ENCODE peak calls at places on chromosomes 3 and 15, in four cellular contexts. Z is neural progenitor cell, K is neuronal stem cell, F is astrocyte. M is an unnamed sample.

GRCh38 chr15:101014921-101015841 is 96.0 kb downstream of the LRRK1 start:
- DNase-seq in Z (peak; percentile 81), K (peak; percentile 73), F (peak; percentile 32), M (peak; percentile 91)

GRCh38 chr15:78040653-78041244 is 36.8 kb downstream of the TBC1D2B start:
- DNase-seq in F (no peak), Z (no peak), K (no peak), M (no peak)

GRCh38 chr15:98451268-98451667 is 197.1 kb upstream of the IGF1R start:
- DNase-seq in Z (no peak), F (no peak), K (no peak), M (peak; percentile 37)

GRCh38 chr3:197027151-197027895 is 2.3 kb downstream of the MELTF start:
- DNase-seq in F (peak; percentile 54), Z (no peak), K (no peak), M (no peak)

GRCh38 chr3:191740712-191741111 is 279.7 kb downstream of the PYDC2 start:
- DNase-seq in F (no peak), Z (no peak), K (no peak), M (no peak)

GRCh38 chr3:61358364-61358763 is 107.1 kb upstream of the FHIT start:
- DNase-seq in K (no peak), F (no peak), Z (no peak), M (no peak)

GRCh38 chr15:44246521-44247268 is 41.8 kb upstream of the GOLM2 start:
- DNase-seq in Z (no peak), K (no peak), F (no peak), M (no peak)

GRCh38 chr3:194369522-194370279 is at the start of gene LRRC15:
- DNase-seq in Z (peak; percentile 84), K (peak; percentile 41), F (peak; percentile 63), M (peak; percentile 56)

GRCh38 chr3:121970047-121970446 is 52.0 kb downstream of the ILDR1 start:
- DNase-seq in K (no peak), F (peak; percentile 52), Z (no peak), M (no peak)

GRCh38 chr3:58092516-58092915 is 84.3 kb downstream of the FLNB start:
- DNase-seq in Z (no peak), K (no peak), F (no peak), M (no peak)

GRCh38 chr15:35506272-35506870 is 39.6 kb downstream of the DPH6 start:
- DNase-seq in F (no peak), Z (peak; percentile 20), K (peak; percentile 1), M (peak; percentile 10)

GRCh38 chr3:64653101-64653500 is 34.7 kb downstream of the ADAMTS9 start:
- DNase-seq in K (no peak), F (no peak), Z (no peak), M (no peak)

GRCh38 chr15:36798789-36799188 is 219.4 kb downstream of the CDIN1 start:
- DNase-seq in Z (no peak), K (no peak), F (peak; percentile 22), M (no peak)

GRCh38 chr15:52020253-52021085 is 1.4 kb downstream of the MAPK6 start:
- DNase-seq in F (no peak), K (no peak), Z (no peak), M (no peak)

DNA sequence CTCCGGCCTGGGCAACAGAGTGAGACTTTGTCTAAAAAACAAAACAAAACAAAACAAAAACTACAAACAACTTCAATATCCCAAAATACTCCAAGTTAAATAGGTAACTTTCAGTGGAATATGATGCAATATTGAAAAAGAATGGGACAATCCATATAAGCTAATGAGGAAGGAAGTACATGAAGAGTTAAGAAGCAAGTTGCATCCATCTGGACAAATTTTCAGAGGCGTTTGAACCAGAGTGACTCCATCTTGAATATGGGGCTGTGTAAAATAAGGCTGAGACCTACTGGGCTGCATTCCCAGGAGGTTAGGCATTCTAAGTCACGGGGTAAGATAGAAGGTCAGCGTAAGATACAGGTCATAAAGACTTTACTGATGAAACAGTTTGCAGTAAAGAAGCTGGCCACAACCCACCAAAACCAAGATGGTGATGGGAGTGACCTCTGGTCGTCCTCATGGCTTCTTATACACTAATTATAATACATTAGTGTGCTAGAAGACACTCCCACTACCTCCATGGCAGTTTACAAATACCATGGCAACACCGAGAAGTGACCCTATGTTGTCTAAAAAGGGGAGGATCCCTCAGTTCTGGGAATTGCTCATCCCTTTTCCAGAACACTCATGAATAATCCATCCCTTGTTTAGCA is 58.1 kb upstream of the LCTL start:
- DNase-seq in K (no peak), Z (no peak), F (no peak), M (no peak)
- H2AFZ ChIP-seq in K (peak overlapping the region; percentile 26), Z (no peak overlapping the region), F (no peak overlapping the region), M (no peak overlapping the region)

DNA sequence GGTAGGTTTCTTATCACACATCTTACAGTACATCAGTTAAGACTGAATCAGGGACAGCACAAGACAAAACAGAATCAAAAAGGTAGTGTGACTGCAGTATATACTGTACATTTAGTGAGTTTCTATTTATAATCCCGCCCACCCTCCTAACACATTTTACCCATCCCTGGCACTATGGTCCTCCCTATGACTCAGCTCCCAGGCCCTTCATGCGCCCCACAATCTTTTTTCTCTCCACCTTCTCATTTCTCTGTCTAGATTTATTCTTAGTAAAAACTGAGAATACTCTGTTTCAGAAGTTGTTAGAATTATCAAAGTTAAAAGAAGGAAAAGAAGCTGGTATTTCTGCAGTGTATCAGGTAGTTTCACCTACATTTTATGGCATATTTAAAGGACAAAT is 427.3 kb downstream of the CNTN4 start:
- DNase-seq in Z (no peak), K (no peak), F (no peak), M (no peak)
- H2AFZ ChIP-seq in Z (no peak overlapping the region), K (no peak overlapping the region), F (no peak overlapping the region), M (no peak overlapping the region)

DNA sequence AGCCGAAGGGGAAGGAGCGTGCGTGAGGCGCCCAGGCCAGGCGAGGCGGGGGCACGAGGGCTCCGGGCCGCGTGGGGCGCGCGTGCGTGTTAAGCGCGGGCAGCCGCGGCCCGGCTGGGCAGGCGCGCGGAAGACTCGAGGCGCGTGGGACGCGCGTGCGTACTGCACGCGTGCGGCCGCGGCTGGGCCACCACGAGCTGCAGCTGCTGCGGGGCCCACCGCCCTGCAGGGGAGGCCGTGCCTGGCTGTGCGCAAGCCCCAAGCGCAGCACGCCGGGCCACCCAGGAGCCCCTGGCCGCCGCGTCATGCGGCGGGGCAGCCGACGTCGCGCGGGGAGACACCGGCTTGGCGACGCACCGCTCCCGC is 619 bp upstream of the TRIM71 start:
- DNase-seq in F (no peak), Z (peak; percentile 85), K (no peak), M (no peak)
- H2AFZ ChIP-seq in F (peak overlapping the region; percentile 47), Z (no peak overlapping the region), K (peak overlapping the region; percentile 87), M (no peak overlapping the region)

GRCh38 chr15:92061511-92062200 is 208.1 kb downstream of the SLCO3A1 start:
- DNase-seq in K (no peak), F (no peak), Z (no peak), M (no peak)

GRCh38 chr15:92053727-92054316 is 200.3 kb downstream of the SLCO3A1 start:
- DNase-seq in Z (no peak), F (no peak), K (no peak), M (peak; percentile 44)

GRCh38 chr15:92056875-92057274 is 203.4 kb downstream of the SLCO3A1 start:
- DNase-seq in K (no peak), F (no peak), Z (no peak), M (no peak)

GRCh38 chr15:92062505-92062904 is 209.0 kb downstream of the SLCO3A1 start:
- DNase-seq in Z (no peak), K (no peak), F (no peak), M (no peak)

DNA sequence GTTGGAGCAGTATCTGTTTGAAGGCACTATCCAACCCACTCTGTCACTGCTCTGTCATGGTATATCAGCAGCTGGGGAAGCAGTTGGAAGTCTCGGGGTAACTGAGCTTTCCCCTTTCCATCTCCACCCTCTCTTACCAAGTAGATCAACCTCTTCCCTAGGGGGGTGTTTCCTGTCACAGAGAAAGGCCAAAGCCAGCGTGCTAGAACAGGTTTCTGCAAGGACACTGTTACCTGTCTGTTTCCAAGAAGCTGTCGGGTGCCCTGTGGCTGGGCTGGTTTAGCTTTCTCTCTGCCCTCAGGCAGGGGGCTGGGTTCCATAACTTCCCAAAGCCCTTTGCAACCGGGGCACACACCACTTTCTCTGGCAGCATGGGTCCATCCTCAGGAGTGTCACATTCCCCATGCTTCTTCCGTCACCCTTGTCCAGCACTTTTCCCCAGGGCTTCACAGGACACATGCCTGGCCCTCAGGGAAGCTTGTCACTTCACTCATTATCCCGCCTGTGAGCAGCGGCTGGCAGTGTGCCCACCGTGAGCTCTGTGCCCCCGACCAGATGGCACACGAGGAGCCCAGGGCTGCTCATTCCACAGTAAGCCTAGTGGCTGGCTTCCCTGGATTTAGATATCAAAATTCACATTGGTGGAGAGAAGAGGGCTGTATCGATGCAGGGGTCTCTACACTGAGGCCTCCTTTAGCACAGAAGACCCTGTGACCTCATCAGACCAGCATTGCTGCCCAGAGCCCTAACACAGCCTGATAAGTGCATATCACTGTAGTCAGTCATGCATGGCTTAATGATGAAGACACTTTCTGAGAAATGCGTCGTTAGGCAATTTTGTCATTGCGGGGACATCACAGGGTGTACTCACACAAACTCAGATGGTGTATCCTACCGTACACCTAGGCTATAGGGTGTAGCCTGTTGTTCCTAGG is 205.8 kb downstream of the SLCO3A1 start:
- DNase-seq in K (no peak), Z (no peak), F (no peak), M (no peak)
- H2AFZ ChIP-seq in K (no peak overlapping the region), Z (no peak overlapping the region), F (no peak overlapping the region), M (no peak overlapping the region)

GRCh38 chr3:140898340-140899180 is 43.1 kb upstream of the SLC25A36 start:
- DNase-seq in K (peak; percentile 23), Z (peak; percentile 33), F (peak; percentile 80), M (peak; percentile 72)
- H2AFZ ChIP-seq in K (peak overlapping the region; percentile 53), Z (no peak overlapping the region), F (no peak overlapping the region), M (peak overlapping the region; percentile 35)

DNA sequence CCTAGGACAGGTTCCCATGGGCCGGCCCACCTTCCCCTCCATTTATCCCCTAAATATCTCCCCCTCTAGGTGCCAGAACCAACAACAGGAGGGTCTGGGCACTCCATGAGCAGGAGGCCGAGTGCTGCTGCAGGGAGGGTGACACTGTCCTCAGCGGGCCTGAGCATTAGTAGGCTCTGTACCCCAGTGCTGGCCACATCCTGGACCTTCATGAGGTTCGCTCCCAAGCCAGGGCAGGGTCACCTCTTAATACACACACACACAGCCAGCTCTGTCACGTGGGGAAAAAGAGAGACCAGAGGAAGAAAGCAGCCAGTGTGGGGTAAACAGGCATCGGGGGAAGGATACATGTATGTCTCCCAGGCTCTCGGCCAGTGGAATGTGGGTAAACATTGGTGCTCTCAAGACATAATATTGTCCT is 27.9 kb upstream of the SEMA3F start:
- DNase-seq in F (no peak), Z (no peak), K (no peak), M (no peak)
- H2AFZ ChIP-seq in F (no peak overlapping the region), Z (no peak overlapping the region), K (peak overlapping the region; percentile 82), M (no peak overlapping the region)

DNA sequence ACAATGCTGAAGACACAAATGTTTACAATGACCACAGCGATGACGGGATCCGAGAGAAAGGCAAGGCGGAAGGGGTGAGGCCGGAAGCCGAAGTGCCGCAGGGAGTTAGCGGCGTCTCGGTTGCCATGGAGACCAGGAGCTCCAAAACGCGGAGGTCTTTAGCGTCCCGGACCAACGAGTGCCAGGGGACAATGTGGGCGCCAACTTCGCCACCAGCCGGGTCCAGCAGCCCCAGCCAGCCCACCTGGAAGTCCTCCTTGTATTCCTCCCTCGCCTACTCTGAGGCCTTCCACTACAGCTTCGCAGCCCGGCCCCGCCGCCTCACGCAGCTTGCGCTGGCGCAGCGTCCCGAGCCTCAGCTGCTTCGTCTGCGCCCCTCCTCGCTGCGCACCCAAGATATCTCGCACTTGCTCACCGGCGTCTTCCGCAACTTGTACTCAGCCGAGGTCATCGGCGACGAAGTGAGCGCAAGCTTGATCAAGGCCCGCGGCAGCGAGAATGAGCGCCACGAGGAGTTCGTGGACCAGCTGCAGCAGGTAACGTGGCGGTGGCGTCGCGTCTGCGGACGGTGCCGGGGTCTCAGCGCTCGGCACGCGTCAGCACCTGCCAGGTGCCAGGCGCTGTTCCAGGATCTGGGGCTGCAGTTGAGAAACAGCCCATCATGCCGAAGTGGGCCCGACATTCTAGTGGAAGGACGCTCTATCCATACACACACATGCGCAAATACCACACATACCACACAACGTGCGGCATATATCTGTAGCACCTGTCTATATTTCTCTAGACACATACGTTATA is at the start of gene DLEC1:
- DNase-seq in K (peak; percentile 64), F (peak; percentile 47), Z (peak; percentile 92), M (peak; percentile 95)
- H2AFZ ChIP-seq in K (peak within 1 kb of the TSS; percentile 77), F (peak within 1 kb of the TSS; percentile 91), Z (peak within 1 kb of the TSS; percentile 99), M (peak within 1 kb of the TSS; percentile 80)

GRCh38 chr15:96160269-96160668 is 170.2 kb upstream of the NR2F2 start:
- DNase-seq in F (peak; percentile 43), K (no peak), Z (no peak), M (no peak)
- H2AFZ ChIP-seq in F (no peak overlapping the region), K (no peak overlapping the region), Z (no peak overlapping the region), M (no peak overlapping the region)